ENCODE peak calls at places on chromosome 22, in four cellular contexts. Y is HCT116, O is PC-3, N is hepatocyte. C is an unnamed sample.

GRCh38 chr22:50674127-50674493 is 1.5 kb downstream of the SHANK3 start:
- DNase-seq in Y (no peak), O (no peak), N (peak; percentile 31), C (no peak)

GRCh38 chr22:17815703-17816254 is 41.5 kb upstream of the BID start:
- DNase-seq in Y (no peak), O (no peak), N (no peak), C (no peak)

GRCh38 chr22:38513063-38513462 is 7.0 kb upstream of the DDX17 start:
- DNase-seq in Y (no peak), O (peak; percentile 3), N (peak; percentile 36), C (peak; percentile 67)

GRCh38 chr22:30305519-30305905 is 16.2 kb upstream of the CASTOR1 start:
- DNase-seq in Y (no peak), O (no peak), N (no peak), C (no peak)

GRCh38 chr22:31938258-31938657 is 6.1 kb upstream of the YWHAH start:
- DNase-seq in Y (no peak), O (no peak), N (no peak), C (no peak)

GRCh38 chr22:47065756-47066615 is 303.5 kb downstream of the TBC1D22A start:
- DNase-seq in Y (no peak), O (no peak), N (no peak), C (no peak)

GRCh38 chr22:49966716-49967332 is 6.3 kb downstream of the PIM3 start:
- DNase-seq in Y (no peak), O (no peak), N (peak; percentile 81), C (no peak)

GRCh38 chr22:44351685-44352377 is 39.1 kb upstream of the SHISAL1 start:
- DNase-seq in Y (no peak), O (peak; percentile 87), N (peak; percentile 82), C (no peak)

GRCh38 chr22:44191036-44191454 is 10.3 kb downstream of the PARVG start:
- DNase-seq in Y (no peak), O (no peak), N (no peak), C (peak; percentile 59)

GRCh38 chr22:43310311-43310710 is 32.9 kb downstream of the SCUBE1 start:
- DNase-seq in Y (no peak), O (no peak), N (peak; percentile 53), C (no peak)

GRCh38 chr22:19525116-19525660 is 978 bp upstream of the CLDN5 start:
- DNase-seq in Y (no peak), O (no peak), N (no peak), C (no peak)

GRCh38 chr22:19524170-19525115 is at the start of gene CLDN5:
- DNase-seq in Y (no peak), O (no peak), N (no peak), C (no peak)

GRCh38 chr22:19522881-19523239 is 1.4 kb downstream of the CLDN5 start:
- DNase-seq in Y (no peak), O (no peak), N (no peak), C (no peak)

GRCh38 chr22:19522190-19522880 is 1.9 kb downstream of the CLDN5 start:
- DNase-seq in Y (no peak), O (no peak), N (no peak), C (no peak)

GRCh38 chr22:19523240-19524169 is 705 bp downstream of the CLDN5 start:
- DNase-seq in Y (no peak), O (no peak), N (no peak), C (no peak)
- H3K4me2 ChIP-seq in Y (no peak overlapping the region), O (no peak overlapping the region), N (peak overlapping the region; percentile 88), C (no peak overlapping the region)

GRCh38 chr22:29069476-29069875 is 3.4 kb upstream of the KREMEN1 start:
- DNase-seq in Y (no peak), O (no peak), N (no peak), C (no peak)

GRCh38 chr22:29062286-29062949 is 787 bp upstream of the C22orf31 start:
- DNase-seq in Y (no peak), O (no peak), N (no peak), C (no peak)

GRCh38 chr22:29060931-29061330 is 700 bp downstream of the C22orf31 start:
- DNase-seq in Y (no peak), O (no peak), N (no peak), C (no peak)

GRCh38 chr22:29061773-29062172 is at the start of gene C22orf31:
- DNase-seq in Y (no peak), O (no peak), N (no peak), C (no peak)

DNA sequence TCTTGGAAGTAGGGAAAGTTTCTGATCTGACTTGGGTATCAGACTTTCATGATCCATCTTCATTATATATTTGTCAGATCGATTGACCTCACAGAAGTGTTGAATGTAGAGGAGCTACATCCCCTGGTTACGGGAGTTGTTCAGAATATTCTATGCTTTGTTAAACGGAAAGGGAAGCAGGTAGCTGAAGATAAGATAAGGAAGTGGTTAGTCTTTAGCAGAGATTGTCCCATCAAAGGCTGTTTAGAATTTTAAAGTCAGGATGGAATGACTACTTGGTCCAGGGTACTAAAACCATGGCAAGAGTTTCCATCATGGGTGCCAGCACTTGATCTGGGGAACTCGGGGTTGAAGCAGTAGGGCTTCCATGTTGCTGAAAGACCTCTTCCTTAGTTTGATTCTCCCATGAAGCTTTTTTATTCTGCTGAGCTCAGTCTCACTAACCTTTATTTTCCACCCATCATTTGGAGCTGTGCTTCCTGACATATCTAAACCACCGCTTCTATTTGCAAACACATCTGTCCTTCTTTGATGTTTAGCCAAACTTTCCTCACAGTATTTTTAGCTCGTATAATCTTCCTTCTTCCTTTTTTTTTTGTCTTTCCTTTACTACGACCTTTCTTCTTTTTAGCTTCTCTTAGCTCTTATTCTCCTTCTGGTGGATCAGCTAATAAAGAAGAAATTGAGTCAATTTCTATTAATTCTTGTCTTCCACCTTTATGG is 4.0 kb upstream of the C22orf31 start:
- DNase-seq in Y (no peak), O (no peak), N (no peak), C (no peak)
- H3K9me2 ChIP-seq in Y (no peaks in the 10 kb centered on the region), O (no peaks in the 10 kb centered on the region), N (no peaks in the 10 kb centered on the region), C (no peaks in the 10 kb centered on the region)

DNA sequence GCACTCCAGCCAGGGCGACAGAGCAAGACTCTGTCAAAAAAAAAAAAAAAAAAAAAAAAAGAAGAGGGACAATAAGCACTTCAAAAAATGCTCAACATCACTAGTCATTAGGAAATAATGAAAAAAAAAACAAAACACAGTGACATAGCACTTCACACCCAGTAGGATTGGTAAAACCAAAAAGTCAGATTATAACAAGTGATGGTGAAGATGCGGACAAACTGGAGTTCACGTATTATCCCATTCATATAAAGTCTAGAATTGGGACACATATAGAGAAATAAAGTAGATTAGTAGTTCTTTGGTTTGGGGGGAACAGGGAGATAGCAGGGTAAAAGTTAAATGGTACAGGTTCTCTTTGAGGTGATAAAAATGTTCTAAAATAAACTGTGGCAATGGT is 64.6 kb downstream of the MRTFA start:
- DNase-seq in Y (no peak), O (no peak), N (no peak), C (no peak)
- H3K4me2 ChIP-seq in Y (no peak overlapping the region), O (no peak overlapping the region), N (no peak overlapping the region), C (no peak overlapping the region)

GRCh38 chr22:24474649-24475048 is 20.5 kb upstream of the UPB1 start:
- DNase-seq in Y (no peak), O (no peak), N (no peak), C (no peak)

GRCh38 chr22:24471570-24471969 is 23.6 kb upstream of the UPB1 start:
- DNase-seq in Y (no peak), O (no peak), N (no peak), C (peak; percentile 57)

GRCh38 chr22:24473278-24473677 is 21.9 kb upstream of the UPB1 start:
- DNase-seq in Y (no peak), O (no peak), N (no peak), C (peak; percentile 78)

DNA sequence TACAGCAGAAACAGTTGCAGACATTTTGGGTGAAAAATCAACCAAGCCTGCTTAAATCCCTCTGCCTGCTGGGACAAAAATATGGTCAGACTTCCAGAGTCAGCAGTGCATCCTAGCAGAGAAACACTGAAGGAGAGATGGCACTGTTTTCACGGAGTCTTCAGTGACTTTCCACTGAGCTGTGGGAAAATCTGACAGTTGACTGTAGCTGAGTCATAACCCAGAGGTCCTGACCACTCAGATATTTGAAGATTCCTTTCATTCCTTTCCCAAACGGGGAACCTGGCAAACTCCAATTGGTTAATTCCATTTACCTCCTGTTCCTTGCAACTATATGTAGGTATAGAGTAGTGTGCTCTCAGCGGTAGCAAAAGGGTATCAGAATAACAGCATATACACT is 20.9 kb upstream of the UPB1 start:
- DNase-seq in Y (peak; percentile 40), O (peak; percentile 84), N (peak; percentile 34), C (no peak)
- H3K9me2 ChIP-seq in Y (no peaks in the 10 kb centered on the region), O (no peaks in the 10 kb centered on the region), N (no peaks in the 10 kb centered on the region), C (no peaks in the 10 kb centered on the region)

GRCh38 chr22:48842583-48842945 is 985.1 kb downstream of the BRD1 start:
- DNase-seq in Y (no peak), O (no peak), N (no peak), C (no peak)

GRCh38 chr22:48842976-48843375 is 984.7 kb downstream of the BRD1 start:
- DNase-seq in Y (no peak), O (no peak), N (no peak), C (no peak)

GRCh38 chr22:48843640-48844039 is 984.0 kb downstream of the BRD1 start:
- DNase-seq in Y (no peak), O (no peak), N (no peak), C (no peak)

GRCh38 chr22:48840112-48840949 is 987.3 kb downstream of the BRD1 start:
- DNase-seq in Y (no peak), O (no peak), N (no peak), C (peak; percentile 40)

DNA sequence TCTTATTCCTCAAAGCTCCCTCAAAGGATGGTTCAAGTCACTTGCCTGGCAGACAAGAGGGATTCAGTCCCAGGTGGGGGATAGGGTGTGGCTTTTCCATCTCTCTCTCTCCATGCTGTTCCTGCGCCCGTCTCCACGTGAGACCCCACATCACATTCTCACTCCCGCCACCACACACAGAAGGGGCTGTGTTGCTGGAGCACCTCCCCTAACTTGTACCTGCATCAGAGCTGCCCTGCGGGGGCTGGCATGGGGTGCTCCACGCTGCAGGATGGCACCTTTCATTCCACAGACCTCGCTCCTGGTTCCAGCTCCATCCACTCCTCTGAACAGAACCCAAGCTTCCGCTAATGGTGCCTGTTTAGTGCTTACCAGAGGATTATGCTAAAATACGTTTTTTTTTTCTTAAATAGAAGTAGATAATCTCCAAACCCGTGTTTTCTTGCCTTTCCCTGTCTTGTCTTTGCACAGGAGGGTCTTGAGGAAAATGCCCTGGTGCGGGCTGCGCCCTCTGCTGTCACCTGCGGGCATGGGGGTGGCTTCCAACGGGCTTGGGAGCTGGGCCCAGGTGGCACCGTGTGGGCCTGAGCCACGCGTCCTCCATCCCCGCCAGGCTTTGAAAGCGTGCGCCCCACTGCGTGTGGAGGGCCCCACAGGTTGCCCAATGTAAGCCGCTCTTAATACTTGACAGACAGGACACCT is 985.6 kb downstream of the BRD1 start:
- DNase-seq in Y (no peak), O (no peak), N (no peak), C (peak; percentile 55)
- H3K4me2 ChIP-seq in Y (no peak overlapping the region), O (no peak overlapping the region), N (no peak overlapping the region), C (no peak overlapping the region)

C was measured in Karpas-422.